ENCODE peak calls at places on chromosome 3, in four cellular contexts. I is sigmoid colon, R is psoas muscle, G is AG09309. J is an unnamed sample.
A peak's percentile ranks its signal among the peaks of the same experiment; 100 is the strongest.

GRCh38 chr3:159607856-159608255 is 380.8 kb upstream of the IL12A start:
- DNase-seq in I (no peak), R (no peak), G (no peak), J (no peak)

GRCh38 chr3:130276203-130276803 is 69.2 kb upstream of the COL6A5 start:
- DNase-seq in I (no peak), R (no peak), G (peak; percentile 13), J (peak; percentile 51)

GRCh38 chr3:121670676-121671075 is 10.0 kb upstream of the HCLS1 start:
- DNase-seq in I (no peak), R (no peak), G (no peak), J (no peak)

GRCh38 chr3:112739252-112739945 is 98.5 kb upstream of the CCDC80 start:
- DNase-seq in I (no peak), R (no peak), G (no peak), J (no peak)

GRCh38 chr3:69856965-69857364 is 117.7 kb downstream of the MITF start:
- DNase-seq in I (no peak), R (no peak), G (no peak), J (no peak)

GRCh38 chr3:133988631-133989161 is 41.0 kb downstream of the SLCO2A1 start:
- DNase-seq in I (peak; percentile 17), R (no peak), G (no peak), J (no peak)

GRCh38 chr3:45236964-45237363 is 10.9 kb upstream of the TMEM158 start:
- DNase-seq in I (no peak), R (no peak), G (no peak), J (no peak)

GRCh38 chr3:52333869-52334557 is 17.9 kb downstream of the DNAH1 start:
- DNase-seq in I (no peak), R (peak; percentile 4), G (no peak), J (no peak)

GRCh38 chr3:172607305-172608121 is 84.3 kb upstream of the TNFSF10 start:
- DNase-seq in I (no peak), R (no peak), G (no peak), J (peak; percentile 59)

GRCh38 chr3:102074951-102075350 is 225.6 kb downstream of the NFKBIZ start:
- DNase-seq in I (no peak), R (no peak), G (no peak), J (no peak)

GRCh38 chr3:169668081-169668956 is 4.8 kb upstream of the MECOM start:
- DNase-seq in I (no peak), R (peak; percentile 62), G (no peak), J (peak; percentile 16)

GRCh38 chr3:32296251-32297204 is 58.0 kb downstream of the CMTM8 start:
- DNase-seq in I (peak; percentile 76), R (peak; percentile 55), G (peak; percentile 18), J (peak; percentile 63)

GRCh38 chr3:142828703-142829304 is 60.1 kb downstream of the PCOLCE2 start:
- DNase-seq in I (peak; percentile 85), R (peak; percentile 82), G (peak; percentile 40), J (peak; percentile 83)

GRCh38 chr3:25863011-25863415 is 73.1 kb downstream of the OXSM start:
- DNase-seq in I (no peak), R (no peak), G (no peak), J (peak; percentile 6)

GRCh38 chr3:168250415-168250861 is 154.7 kb upstream of the GOLIM4 start:
- DNase-seq in I (no peak), R (no peak), G (no peak), J (peak; percentile 74)

GRCh38 chr3:14248849-14249523 is 70.4 kb downstream of the LSM3 start:
- DNase-seq in I (no peak), R (peak; percentile 71), G (no peak), J (no peak)

GRCh38 chr3:48467110-48467454 is 20.5 kb downstream of the ATRIP start:
- DNase-seq in I (peak; percentile 60), R (no peak), G (no peak), J (peak; percentile 37)

GRCh38 chr3:48468329-48468731 is 21.8 kb downstream of the ATRIP start:
- DNase-seq in I (no peak), R (no peak), G (no peak), J (no peak)

GRCh38 chr3:48467473-48468267 is 21.1 kb downstream of the ATRIP start:
- DNase-seq in I (no peak), R (no peak), G (no peak), J (no peak)

GRCh38 chr3:48470286-48470685 is 23.7 kb downstream of the ATRIP start:
- DNase-seq in I (no peak), R (no peak), G (no peak), J (no peak)

DNA sequence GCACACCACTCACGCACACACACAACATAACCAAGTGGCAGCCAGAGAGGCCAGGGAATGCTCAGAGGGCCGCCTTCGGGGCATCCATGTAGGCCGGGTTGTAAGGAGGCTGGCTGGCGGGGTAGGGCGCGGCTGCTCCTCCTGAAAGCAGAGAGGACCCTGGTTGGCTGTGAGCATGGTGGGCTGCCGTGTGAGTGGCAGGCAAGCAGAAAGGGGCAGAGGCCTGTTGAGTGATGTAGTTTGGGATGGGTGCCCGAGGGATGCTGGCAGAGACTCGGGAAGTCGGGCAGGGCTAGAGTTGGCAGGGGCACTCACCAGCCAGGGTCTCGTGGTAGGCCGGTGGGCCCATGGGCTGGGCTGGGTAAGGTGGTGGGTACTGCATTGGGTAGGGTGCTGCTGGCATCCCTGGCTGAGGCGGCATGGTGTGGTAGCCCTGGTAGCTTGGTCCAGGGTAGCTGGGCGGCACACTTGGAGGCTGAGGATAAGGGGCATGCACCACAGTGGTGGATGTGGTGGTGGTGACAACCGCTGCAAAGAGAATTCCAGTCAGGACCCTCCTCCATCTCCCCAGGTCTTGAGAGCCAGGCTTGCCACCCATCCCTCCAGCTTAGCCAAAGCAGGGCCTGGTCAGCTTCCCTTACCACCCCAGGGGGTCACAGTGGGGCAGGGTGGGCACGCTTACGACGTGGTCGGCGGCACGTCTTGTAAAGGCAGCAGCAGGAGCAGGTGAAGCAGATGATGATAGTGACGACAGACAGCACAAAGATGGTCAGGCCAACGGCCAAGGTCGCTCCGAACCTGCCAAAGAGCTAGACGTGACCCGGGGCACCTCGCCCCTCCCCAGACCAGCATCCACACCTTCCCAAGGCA is 22.7 kb downstream of the ATRIP start:
- DNase-seq in I (no peak), R (no peak), G (no peak), J (no peak)
- H3K4me3 ChIP-seq in I (no peak overlapping the region), R (no peak overlapping the region), G (no peak overlapping the region), J (no peak overlapping the region)

GRCh38 chr3:194270627-194271458 is 80.3 kb downstream of the CPN2 start:
- DNase-seq in I (peak; percentile 97), R (peak; percentile 93), G (no peak), J (no peak)

GRCh38 chr3:194271459-194272035 is 79.6 kb downstream of the CPN2 start:
- DNase-seq in I (no peak), R (no peak), G (no peak), J (no peak)

GRCh38 chr3:194267744-194268658 is 83.1 kb downstream of the CPN2 start:
- DNase-seq in I (peak; percentile 93), R (peak; percentile 78), G (no peak), J (no peak)

GRCh38 chr3:194268659-194269487 is 82.3 kb downstream of the CPN2 start:
- DNase-seq in I (peak; percentile 54), R (no peak), G (no peak), J (no peak)

DNA sequence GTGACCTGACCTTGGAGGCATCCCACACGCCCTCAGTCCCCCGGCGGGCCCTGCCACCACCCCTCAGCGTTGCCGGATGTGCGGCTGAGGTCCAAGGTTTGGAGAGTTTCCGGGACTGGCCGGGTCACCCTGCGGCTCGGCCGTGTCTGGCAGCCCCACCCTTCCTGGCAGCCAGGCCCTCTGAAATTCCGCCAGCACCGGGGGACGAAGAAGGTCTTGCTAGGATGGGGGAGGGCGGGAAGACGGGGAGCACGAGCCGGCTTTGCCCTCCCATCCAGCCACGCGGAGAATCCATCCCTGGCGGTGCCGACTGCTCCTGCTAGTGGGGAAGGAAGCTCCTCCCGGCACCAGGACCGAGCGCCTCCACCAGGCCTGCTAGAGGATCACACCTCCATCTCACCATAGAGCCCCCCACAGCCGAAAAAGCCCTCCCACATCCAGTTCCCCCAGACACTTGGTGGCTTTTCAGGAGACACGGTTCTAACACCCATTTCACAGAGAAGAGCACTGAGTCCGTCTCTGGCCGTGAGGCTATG is 81.5 kb downstream of the CPN2 start:
- DNase-seq in I (peak; percentile 93), R (peak; percentile 91), G (no peak), J (no peak)
- TF ChIP-seq CTCF in I (peak; percentile 49), R (peak; percentile 29), G (peak; percentile 19), J (no peak)

GRCh38 chr3:50165388-50166308 is 10.5 kb downstream of the SEMA3F start:
- DNase-seq in I (no peak), R (no peak), G (peak; percentile 43), J (no peak)

GRCh38 chr3:50164984-50165383 is 9.9 kb downstream of the SEMA3F start:
- DNase-seq in I (no peak), R (no peak), G (no peak), J (no peak)

GRCh38 chr3:50164481-50164880 is 9.4 kb downstream of the SEMA3F start:
- DNase-seq in I (no peak), R (no peak), G (no peak), J (no peak)

GRCh38 chr3:50163572-50163971 is 8.4 kb downstream of the SEMA3F start:
- DNase-seq in I (no peak), R (no peak), G (no peak), J (no peak)

DNA sequence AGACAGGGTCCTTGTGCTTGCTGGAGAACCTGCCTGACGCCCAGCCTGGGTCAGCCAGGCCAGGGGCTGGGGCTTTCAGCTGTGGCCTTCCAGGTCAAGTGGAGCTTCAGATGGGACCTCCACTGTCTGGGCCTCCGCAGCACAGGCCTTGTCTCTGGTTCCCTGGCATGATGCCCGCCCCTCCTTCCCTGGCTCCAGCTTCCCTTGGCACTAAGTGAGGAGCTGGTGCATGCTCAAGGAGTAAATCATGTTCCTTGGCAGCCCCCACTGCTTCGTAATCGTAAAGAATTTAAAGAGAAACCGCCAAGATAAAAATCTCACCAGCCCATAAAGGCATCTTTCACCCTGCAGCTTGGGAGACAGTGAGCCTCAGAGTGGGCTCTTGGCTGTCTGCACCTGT is 8.9 kb downstream of the SEMA3F start:
- DNase-seq in I (peak; percentile 96), R (peak; percentile 94), G (peak; percentile 88), J (no peak)
- H3K4me3 ChIP-seq in I (no peak overlapping the region), R (no peak overlapping the region), G (no peak overlapping the region), J (no peak overlapping the region)

DNA sequence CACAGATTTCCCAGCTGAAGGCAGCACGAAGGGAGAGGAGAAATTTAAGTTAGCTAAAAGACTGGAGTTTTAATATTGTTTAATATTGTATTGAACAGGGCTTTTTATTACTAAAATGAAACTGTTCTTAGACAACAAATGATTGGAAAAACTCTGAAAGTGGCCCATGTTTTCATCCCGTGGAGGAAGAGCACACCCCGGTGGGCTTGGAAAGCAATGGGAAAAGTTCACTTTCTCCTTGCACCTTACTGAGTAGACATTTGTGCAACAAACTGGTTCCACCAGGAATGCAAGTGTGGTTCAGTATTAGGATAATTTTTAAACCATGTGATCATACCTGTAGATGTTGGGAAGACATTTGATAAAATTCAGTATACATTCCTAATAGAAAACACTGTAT is 8.2 kb upstream of the ESYT3 start:
- DNase-seq in I (no peak), R (no peak), G (no peak), J (no peak)
- TF ChIP-seq CTCF in I (no peak), R (peak; percentile 27), G (peak; percentile 71), J (peak; percentile 10)

J was measured in GM12865.